ENCODE peak calls at places on chromosomes 5 and 9, in five cellular contexts. One of them, this sample, is unnamed.

GRCh38 chr9:107999011-107999410 is 509.4 kb upstream of the KLF4 start:
- DNase-seq in PC-3: no peak
- DNase-seq in stomach: no peak
- DNase-seq in M059J: peak
- DNase-seq in T-cell: no peak
- DNase-seq in this sample: no peak

GRCh38 chr5:32251864-32252458 is 60.8 kb downstream of the MTMR12 start:
- DNase-seq in stomach: no peak
- DNase-seq in PC-3: no peak
- DNase-seq in T-cell: no peak
- DNase-seq in M059J: no peak
- DNase-seq in this sample: peak

GRCh38 chr9:76292658-76293057 is 101.6 kb downstream of the RFK start:
- DNase-seq in M059J: peak
- DNase-seq in PC-3: no peak
- DNase-seq in T-cell: no peak
- DNase-seq in stomach: no peak
- DNase-seq in this sample: no peak

GRCh38 chr5:180799194-180799593 is 3.4 kb downstream of the MGAT1 start:
- DNase-seq in PC-3: peak
- DNase-seq in T-cell: no peak
- DNase-seq in stomach: peak
- DNase-seq in M059J: no peak
- DNase-seq in this sample: no peak

GRCh38 chr5:164013077-164013670 is 507.8 kb downstream of the MAT2B start:
- DNase-seq in T-cell: no peak
- DNase-seq in PC-3: peak
- DNase-seq in M059J: peak
- DNase-seq in stomach: peak
- DNase-seq in this sample: peak

GRCh38 chr9:29211003-29211584 is 1637.8 kb upstream of the C9orf72 start:
- DNase-seq in PC-3: no peak
- DNase-seq in stomach: no peak
- DNase-seq in T-cell: no peak
- DNase-seq in M059J: no peak
- DNase-seq in this sample: peak

GRCh38 chr5:16819522-16820167 is 116.4 kb downstream of the MYO10 start:
- DNase-seq in M059J: peak
- DNase-seq in T-cell: no peak
- DNase-seq in stomach: no peak
- DNase-seq in PC-3: no peak
- DNase-seq in this sample: no peak

GRCh38 chr5:151082976-151083651 is 2.3 kb upstream of the TNIP1 start:
- DNase-seq in T-cell: peak
- DNase-seq in stomach: peak
- DNase-seq in M059J: peak
- DNase-seq in PC-3: peak
- DNase-seq in this sample: no peak

GRCh38 chr5:122701640-122702523 is 73.0 kb upstream of the SNX2 start:
- DNase-seq in M059J: no peak
- DNase-seq in PC-3: no peak
- DNase-seq in stomach: no peak
- DNase-seq in T-cell: no peak
- DNase-seq in this sample: no peak

GRCh38 chr5:142421625-142422397 is 97.0 kb upstream of the SPRY4 start:
- DNase-seq in M059J: no peak
- DNase-seq in T-cell: no peak
- DNase-seq in PC-3: no peak
- DNase-seq in stomach: no peak
- DNase-seq in this sample: no peak

GRCh38 chr5:65967288-65968066 is 41.1 kb downstream of the ERBIN start:
- DNase-seq in T-cell: no peak
- DNase-seq in M059J: no peak
- DNase-seq in PC-3: no peak
- DNase-seq in stomach: no peak
- DNase-seq in this sample: no peak

GRCh38 chr5:445591-445990 is 2.6 kb downstream of the EXOC3 start:
- DNase-seq in stomach: no peak
- DNase-seq in T-cell: no peak
- DNase-seq in M059J: no peak
- DNase-seq in PC-3: no peak
- DNase-seq in this sample: no peak

GRCh38 chr5:80959138-80959537 is 1.0 kb upstream of the RASGRF2 start:
- DNase-seq in T-cell: no peak
- DNase-seq in stomach: no peak
- DNase-seq in PC-3: no peak
- DNase-seq in M059J: no peak
- DNase-seq in this sample: no peak

GRCh38 chr5:170361600-170361999 is 27.6 kb downstream of the KCNMB1 start:
- DNase-seq in M059J: no peak
- DNase-seq in stomach: no peak
- DNase-seq in PC-3: no peak
- DNase-seq in T-cell: no peak
- DNase-seq in this sample: no peak